ENCODE peak calls at places on chromosome 20, in ten cellular contexts. X is RWPE2, G is SJSA1, T is psoas muscle, K is hepatocyte, H is mucosa of descending colon, I is cardiac muscle cell, Y is esophagus muscularis mucosa, U is Caco-2, D is prostate gland. B is an unnamed sample.

GRCh38 chr20:39571171-39571570 is 609.0 kb downstream of the DHX35 start:
- DNase-seq in X (no peak), G (no peak), T (no peak), K (no peak), H (no peak), I (no peak), Y (no peak), U (no peak), D (no peak), B (no peak)

GRCh38 chr20:17843246-17844132 is 125.1 kb downstream of the SNX5 start:
- DNase-seq in X (no peak), G (peak; percentile 98), T (no peak), K (no peak), H (no peak), I (no peak), Y (no peak), U (no peak), D (no peak), B (no peak)

GRCh38 chr20:62508641-62509051 is 32.9 kb upstream of the GATA5 start:
- DNase-seq in X (no peak), G (no peak), T (no peak), K (no peak), H (no peak), I (no peak), Y (no peak), U (peak; percentile 80), D (no peak), B (no peak)

GRCh38 chr20:9903048-9903651 is 64.3 kb upstream of the PAK5 start:
- DNase-seq in X (no peak), G (no peak), T (no peak), K (peak; percentile 16), H (no peak), I (peak; percentile 44), Y (no peak), U (no peak), D (no peak), B (no peak)

GRCh38 chr20:15913661-15914060 is 659.6 kb downstream of the KIF16B start:
- DNase-seq in X (no peak), G (peak; percentile 90), T (no peak), K (no peak), H (no peak), I (no peak), Y (no peak), U (no peak), D (no peak), B (no peak)

GRCh38 chr20:50221501-50222323 is 31.1 kb downstream of the CEBPB start:
- DNase-seq in X (peak; percentile 91), G (no peak), T (no peak), K (no peak), H (no peak), I (no peak), Y (no peak), U (no peak), D (no peak), B (peak; percentile 63)

GRCh38 chr20:25484224-25484846 is 76.9 kb downstream of the GINS1 start:
- DNase-seq in X (no peak), G (no peak), T (no peak), K (no peak), H (no peak), I (no peak), Y (no peak), U (no peak), D (peak; percentile 54), B (no peak)

GRCh38 chr20:6008254-6008653 is 45.6 kb downstream of the LRRN4 start:
- DNase-seq in X (peak; percentile 81), G (no peak), T (peak; percentile 78), K (peak; percentile 77), H (no peak), I (peak; percentile 22), Y (no peak), U (no peak), D (peak; percentile 58), B (peak; percentile 72)

GRCh38 chr20:4973330-4974097 is 27.8 kb downstream of the SLC23A2 start:
- DNase-seq in X (no peak), G (peak; percentile 72), T (peak; percentile 51), K (peak; percentile 18), H (peak; percentile 41), I (no peak), Y (no peak), U (no peak), D (no peak), B (peak; percentile 39)

GRCh38 chr20:4728121-4728520 is 6.4 kb downstream of the PRND start:
- DNase-seq in X (no peak), G (no peak), T (no peak), K (no peak), H (no peak), I (no peak), Y (no peak), U (no peak), D (no peak), B (no peak)

GRCh38 chr20:5170341-5170740 is 43.5 kb downstream of the CDS2 start:
- DNase-seq in X (no peak), G (no peak), T (no peak), K (no peak), H (no peak), I (no peak), Y (no peak), U (no peak), D (no peak), B (no peak)

GRCh38 chr20:6746901-6747609 is 20.4 kb upstream of the BMP2 start:
- DNase-seq in X (no peak), G (peak; percentile 17), T (no peak), K (no peak), H (no peak), I (no peak), Y (no peak), U (no peak), D (no peak), B (no peak)

GRCh38 chr20:60209048-60209447 is 250.8 kb downstream of the CDH26 start:
- DNase-seq in X (peak; percentile 62), G (no peak), T (no peak), K (no peak), H (no peak), I (no peak), Y (peak; percentile 86), U (no peak), D (no peak), B (no peak)

GRCh38 chr20:62523473-62524203 is 47.8 kb upstream of the GATA5 start:
- DNase-seq in X (no peak), G (no peak), T (no peak), K (peak; percentile 70), H (no peak), I (no peak), Y (no peak), U (peak; percentile 82), D (no peak), B (no peak)

GRCh38 chr20:53918010-53918311 is 152.4 kb downstream of the BCAS1 start:
- DNase-seq in X (no peak), G (no peak), T (no peak), K (no peak), H (no peak), I (no peak), Y (no peak), U (no peak), D (no peak), B (no peak)
- H3K4me3 ChIP-seq in X (no peak overlapping the region), G (no peak overlapping the region), T (no peak overlapping the region), K (no peak overlapping the region), H (no peak overlapping the region), I (no peak overlapping the region), Y (no peak overlapping the region), U (no peak overlapping the region), D (no peak overlapping the region), B (no peak overlapping the region)

DNA sequence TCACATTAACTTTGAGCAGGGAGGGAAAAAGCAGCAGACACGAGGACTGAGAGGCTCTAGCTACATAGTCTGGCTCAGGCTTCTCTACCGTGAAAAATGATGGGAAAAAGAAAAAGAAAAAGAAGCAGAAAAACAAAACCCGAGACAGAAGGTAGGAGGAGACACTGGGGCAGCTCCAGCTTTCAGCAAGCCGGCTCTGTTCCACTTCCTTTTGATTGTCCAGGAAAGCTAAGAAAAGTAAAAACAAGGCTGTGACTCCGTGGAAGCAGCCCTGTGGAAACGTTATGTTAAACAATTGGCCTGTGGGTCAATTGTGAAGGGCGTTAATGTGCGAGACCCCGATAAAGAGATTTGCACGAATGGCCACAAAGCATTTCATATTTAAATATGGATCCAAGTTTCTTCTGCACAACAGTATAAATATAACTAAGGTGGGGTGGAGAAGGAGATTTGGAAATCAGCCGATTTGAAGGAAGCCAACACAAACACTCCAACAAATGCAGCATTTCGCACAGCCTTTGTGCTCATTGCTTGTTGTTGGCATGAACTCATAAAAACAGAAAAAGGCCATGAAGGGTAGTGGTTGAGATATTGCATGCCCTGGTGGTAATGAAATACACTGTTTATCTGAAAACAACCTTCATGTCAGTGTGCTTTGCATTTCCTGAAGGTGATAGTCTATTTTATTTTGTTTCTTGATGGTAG is 236.9 kb upstream of the JAG1 start:
- DNase-seq in X (no peak), G (no peak), T (no peak), K (no peak), H (no peak), I (no peak), Y (no peak), U (no peak), D (no peak), B (no peak)
- H3K4me3 ChIP-seq in X (no peak overlapping the region), G (no peak overlapping the region), T (no peak overlapping the region), K (no peak overlapping the region), H (no peak overlapping the region), I (no peak overlapping the region), Y (no peak overlapping the region), U (no peak overlapping the region), D (no peak overlapping the region), B (no peak overlapping the region)

DNA sequence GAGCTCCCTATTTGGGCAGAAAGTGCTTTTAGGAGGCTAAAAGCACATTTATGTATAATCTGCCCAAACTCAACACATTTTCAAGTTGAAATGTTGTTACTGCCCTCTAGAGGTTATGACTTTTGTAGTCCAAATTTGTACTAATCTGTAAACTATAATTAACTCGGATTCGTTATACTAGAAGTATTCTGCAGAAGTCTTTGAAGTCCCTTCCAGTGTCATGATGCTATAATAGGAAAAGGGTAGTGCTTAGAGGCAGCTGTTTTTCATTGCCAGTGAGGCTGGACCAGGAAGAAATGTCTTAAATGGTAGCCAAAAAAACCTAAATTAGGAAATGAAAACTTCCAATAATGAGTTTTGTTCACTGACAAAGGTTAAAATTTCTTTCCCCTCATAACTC is 44.8 kb upstream of the EMILIN3 start:
- DNase-seq in X (no peak), G (peak; percentile 13), T (no peak), K (no peak), H (no peak), I (no peak), Y (no peak), U (no peak), D (no peak), B (no peak)
- H3K4me3 ChIP-seq in X (no peak overlapping the region), G (no peak overlapping the region), T (no peak overlapping the region), K (no peak overlapping the region), H (no peak overlapping the region), I (no peak overlapping the region), Y (no peak overlapping the region), U (no peak overlapping the region), D (no peak overlapping the region), B (no peak overlapping the region)

GRCh38 chr20:38034961-38035360 is 1.4 kb downstream of the RPRD1B start:
- DNase-seq in X (no peak), G (no peak), T (no peak), K (no peak), H (no peak), I (no peak), Y (no peak), U (no peak), D (no peak), B (no peak)
- H3K4me3 ChIP-seq in X (peak overlapping the region; percentile 79), G (peak overlapping the region; percentile 80), T (peak overlapping the region; percentile 85), K (peak overlapping the region; percentile 78), H (no peak overlapping the region), I (peak overlapping the region; percentile 72), Y (peak overlapping the region; percentile 96), U (peak overlapping the region; percentile 79), D (peak overlapping the region; percentile 85), B (no peak overlapping the region)

GRCh38 chr20:41355192-41355591 is 11.4 kb downstream of the EMILIN3 start:
- DNase-seq in X (no peak), G (no peak), T (no peak), K (no peak), H (no peak), I (no peak), Y (no peak), U (no peak), D (no peak), B (no peak)
- H3K4me3 ChIP-seq in X (no peak overlapping the region), G (no peak overlapping the region), T (no peak overlapping the region), K (no peak overlapping the region), H (no peak overlapping the region), I (no peak overlapping the region), Y (no peak overlapping the region), U (no peak overlapping the region), D (no peak overlapping the region), B (no peak overlapping the region)